ENCODE peak calls at places on chromosomes 13 and 19, in seven cellular contexts. K is NCI-H345; Y is stimulated activated CD4-positive, alpha-beta T cell treated with anti-CD3 and anti-CD28 coated beads, Interleukin-2, amount 100 ng/mL, for 48 hours; D is AG08395; E is activated CD4-positive, alpha-beta T cell treated with anti-CD3 and anti-CD28 coated beads, Interleukin-2, amount 50 U/mL, for 48 hours; R is midbrain; P is AG04450. T is an unnamed sample.
A peak's percentile ranks its signal among the peaks of the same experiment; 100 is the strongest.

GRCh38 chr13:94390881-94391280 is 88.6 kb downstream of the DCT start:
- DNase-seq in K (no peak), D (peak; percentile 24), E (no peak), R (no peak), Y (no peak), P (no peak), T (no peak)

GRCh38 chr13:28538932-28539331 is 44.0 kb upstream of the FLT1 start:
- DNase-seq in Y (no peak), R (no peak), E (no peak), P (no peak), D (no peak), K (no peak), T (no peak)

GRCh38 chr13:113086991-113087922 is 18.3 kb upstream of the F7 start:
- DNase-seq in D (no peak), Y (no peak), E (no peak), K (no peak), R (no peak), P (no peak), T (no peak)

GRCh38 chr13:42796747-42797356 is 15.5 kb downstream of the FAM216B start:
- DNase-seq in R (no peak), P (no peak), K (no peak), D (no peak), Y (no peak), E (no peak), T (no peak)

GRCh38 chr13:23639672-23640275 is 69.6 kb downstream of the TNFRSF19 start:
- DNase-seq in E (no peak), P (no peak), D (no peak), R (peak; percentile 51), K (peak; percentile 81), Y (no peak), T (no peak)

GRCh38 chr13:33182729-33183128 is 102.8 kb downstream of the STARD13 start:
- DNase-seq in E (no peak), Y (no peak), R (no peak), P (no peak), D (no peak), K (no peak), T (no peak)

GRCh38 chr19:49362926-49363264 is 679 bp upstream of the TEAD2 start:
- DNase-seq in D (peak; percentile 38), Y (no peak), E (no peak), K (no peak), R (no peak), P (no peak), T (peak; percentile 68)

GRCh38 chr19:55552620-55553019 is 7.3 kb upstream of the SBK3 start:
- DNase-seq in E (no peak), P (peak; percentile 51), R (no peak), Y (no peak), K (no peak), D (peak; percentile 45), T (no peak)

GRCh38 chr13:42720116-42720857 is 61.1 kb upstream of the FAM216B start:
- DNase-seq in P (peak; percentile 91), R (no peak), Y (no peak), E (peak; percentile 7), K (peak; percentile 19), D (peak; percentile 90), T (no peak)

GRCh38 chr19:1122972-1123363 is 19.2 kb downstream of the GPX4 start:
- DNase-seq in D (peak; percentile 97), E (peak; percentile 84), R (no peak), K (peak; percentile 16), P (no peak), Y (peak; percentile 73), T (no peak)

GRCh38 chr13:63012016-63012415 is 1596.4 kb upstream of the PCDH20 start:
- DNase-seq in P (no peak), D (no peak), E (no peak), Y (no peak), R (no peak), K (no peak), T (no peak)

GRCh38 chr19:43956827-43957226 is 5.8 kb downstream of the ZNF221 start:
- DNase-seq in P (no peak), D (no peak), E (no peak), R (no peak), Y (no peak), K (no peak), T (no peak)

GRCh38 chr19:54684537-54684936 is 21.8 kb downstream of the LILRB4 start:
- DNase-seq in D (no peak), P (no peak), K (no peak), Y (no peak), R (no peak), E (no peak), T (no peak)

GRCh38 chr13:42696191-42696590 is 85.2 kb upstream of the FAM216B start:
- DNase-seq in R (no peak), Y (no peak), E (no peak), P (peak; percentile 23), D (peak; percentile 49), K (no peak), T (no peak)

GRCh38 chr19:48418317-48419064 is 25.0 kb downstream of the GRIN2D start:
- DNase-seq in K (no peak), Y (no peak), E (no peak), D (peak; percentile 34), R (no peak), P (no peak), T (no peak)

GRCh38 chr19:19259741-19260140 is 13.4 kb downstream of the TM6SF2 start:
- DNase-seq in R (peak; percentile 9), D (peak; percentile 43), P (no peak), K (no peak), Y (no peak), E (no peak), T (no peak)

GRCh38 chr13:41742917-41743552 is 217.9 kb downstream of the VWA8 start:
- DNase-seq in Y (no peak), R (no peak), P (no peak), K (no peak), D (no peak), E (no peak), T (no peak)

GRCh38 chr19:48636859-48637448 is at the start of gene DBP:
- DNase-seq in K (peak; percentile 55), E (no peak), R (no peak), D (no peak), P (no peak), Y (no peak), T (no peak)

GRCh38 chr19:12754465-12755196 is 3.0 kb downstream of the BEST2 start:
- DNase-seq in D (no peak), R (no peak), Y (no peak), E (no peak), P (no peak), K (no peak), T (no peak)

GRCh38 chr13:73403362-73404150 is 344.8 kb downstream of the KLF5 start:
- DNase-seq in P (no peak), R (no peak), D (no peak), K (no peak), Y (no peak), E (no peak), T (no peak)

GRCh38 chr13:48158915-48159314 is 64.0 kb upstream of the MED4 start:
- DNase-seq in D (no peak), R (no peak), P (no peak), E (no peak), Y (no peak), K (no peak), T (no peak)

GRCh38 chr13:27691207-27691606 is 69.5 kb downstream of the POLR1D start:
- DNase-seq in P (no peak), K (no peak), Y (no peak), E (no peak), R (no peak), D (no peak), T (no peak)

GRCh38 chr13:41603917-41604316 is 146.6 kb downstream of the RGCC start:
- DNase-seq in P (no peak), E (no peak), K (peak; percentile 0), D (no peak), Y (no peak), R (no peak), T (no peak)

GRCh38 chr19:27674701-27675100 is 1538.2 kb downstream of the UQCRFS1 start:
- DNase-seq in E (no peak), P (no peak), K (no peak), D (no peak), Y (no peak), R (no peak), T (peak; percentile 15)

GRCh38 chr19:51702754-51703654 is 9.9 kb downstream of the SPACA6 start:
- DNase-seq in R (no peak), D (no peak), P (no peak), K (no peak), E (peak; percentile 9), Y (no peak), T (no peak)

GRCh38 chr13:99307648-99308339 is 595 bp upstream of the GPR183 start:
- DNase-seq in Y (peak; percentile 71), P (no peak), E (peak; percentile 80), K (no peak), R (no peak), D (peak; percentile 68), T (no peak)

GRCh38 chr19:5288347-5288739 is 52.3 kb downstream of the PTPRS start:
- DNase-seq in Y (no peak), R (no peak), P (no peak), D (peak; percentile 48), E (no peak), K (no peak), T (no peak)

GRCh38 chr19:3977242-3978143 is 6.6 kb upstream of the DAPK3 start:
- DNase-seq in D (no peak), E (no peak), Y (no peak), K (no peak), P (no peak), R (no peak), T (peak; percentile 64)

GRCh38 chr13:29059837-29060236 is 239.7 kb downstream of the MTUS2 start:
- DNase-seq in Y (no peak), P (no peak), D (no peak), E (no peak), K (peak; percentile 80), R (no peak), T (no peak)

GRCh38 chr19:13764101-13764807 is at the start of gene MRI1:
- DNase-seq in Y (peak; percentile 48), D (peak; percentile 85), K (peak; percentile 53), R (peak; percentile 74), E (peak; percentile 71), P (no peak), T (peak; percentile 91)

T was measured in activated CD8-positive, alpha-beta memory T cell treated with anti-CD3 and anti-CD28 coated beads for 24 hours.